ENCODE peak calls at places on chromosomes 7 and 10, in seven cellular contexts. K, X, D, Y, E, A and M are unnamed samples.

GRCh38 chr10:11516419-11516721 is 95.1 kb downstream of the USP6NL start:
- DNase-seq in E (no peak), K (no peak), A (no peak), D (no peak), Y (no peak), X (no peak), M (no peak)

GRCh38 chr10:25294032-25294926 is 119.5 kb downstream of the GPR158 start:
- DNase-seq in X (no peak), E (peak; percentile 21), Y (no peak), K (no peak), D (no peak), A (peak; percentile 67), M (no peak)

GRCh38 chr10:112761256-112761655 is 188.8 kb upstream of the TCF7L2 start:
- DNase-seq in X (no peak), E (no peak), K (no peak), D (no peak), Y (no peak), A (no peak), M (no peak)

GRCh38 chr7:42123716-42124115 is 113.3 kb downstream of the GLI3 start:
- DNase-seq in A (no peak), D (no peak), Y (no peak), X (no peak), E (no peak), K (no peak), M (no peak)

GRCh38 chr7:149494738-149495368 is 2.8 kb downstream of the ZNF746 start:
- DNase-seq in A (no peak), X (no peak), K (no peak), E (peak; percentile 45), Y (no peak), D (peak; percentile 45), M (no peak)

GRCh38 chr7:117284692-117285091 is 38.2 kb downstream of the WNT2 start:
- DNase-seq in E (no peak), Y (no peak), X (no peak), A (no peak), K (no peak), D (no peak), M (no peak)

GRCh38 chr10:46096426-46096825 is 50.4 kb upstream of the MSMB start:
- DNase-seq in A (no peak), Y (no peak), E (peak; percentile 18), D (no peak), X (no peak), K (no peak), M (no peak)

GRCh38 chr7:138167222-138167621 is 91.0 kb downstream of the AKR1D1 start:
- DNase-seq in E (no peak), A (no peak), Y (no peak), D (no peak), K (no peak), X (no peak), M (no peak)

GRCh38 chr10:91287276-91287675 is 66.8 kb downstream of the PCGF5 start:
- DNase-seq in Y (no peak), A (no peak), X (no peak), E (no peak), K (no peak), D (no peak), M (no peak)

GRCh38 chr10:78921906-78922305 is 146.9 kb upstream of the ZMIZ1 start:
- DNase-seq in K (no peak), A (no peak), X (no peak), E (no peak), Y (no peak), D (no peak), M (no peak)

GRCh38 chr7:112453505-112454171 is 3.4 kb downstream of the IFRD1 start:
- DNase-seq in Y (no peak), K (no peak), X (no peak), D (no peak), E (peak; percentile 66), A (peak; percentile 33), M (no peak)

GRCh38 chr7:46244752-46245151 is 323.7 kb upstream of the IGFBP3 start:
- DNase-seq in A (no peak), X (no peak), D (peak; percentile 8), Y (no peak), K (no peak), E (peak; percentile 18), M (no peak)

GRCh38 chr7:20577362-20578069 is 38.0 kb upstream of the ABCB5 start:
- DNase-seq in Y (no peak), A (peak; percentile 27), K (no peak), E (no peak), X (no peak), D (no peak), M (no peak)

GRCh38 chr10:46525177-46525823 is 31.2 kb downstream of the GPRIN2 start:
- DNase-seq in D (peak; percentile 53), K (peak; percentile 7), A (peak; percentile 71), Y (no peak), E (peak; percentile 78), X (no peak), M (peak; percentile 14)

GRCh38 chr10:50624866-50625491 is 1.2 kb upstream of the SGMS1 start:
- DNase-seq in Y (peak; percentile 67), E (peak; percentile 92), D (no peak), A (peak; percentile 70), K (peak; percentile 70), X (peak; percentile 86), M (no peak)

GRCh38 chr7:124856299-124856888 is 73.2 kb downstream of the POT1 start:
- DNase-seq in Y (no peak), D (peak; percentile 13), A (peak; percentile 59), X (no peak), E (peak; percentile 49), K (no peak), M (no peak)

GRCh38 chr10:124264271-124264670 is 154.5 kb downstream of the OAT start:
- DNase-seq in D (no peak), A (no peak), Y (no peak), K (no peak), X (no peak), E (no peak), M (no peak)

GRCh38 chr7:77826300-77826699 is 27.7 kb downstream of the PHTF2 start:
- DNase-seq in Y (no peak), D (no peak), X (no peak), K (no peak), A (no peak), E (no peak), M (no peak)

GRCh38 chr7:117673839-117674238 is 194.0 kb downstream of the CFTR start:
- DNase-seq in K (no peak), Y (no peak), X (no peak), A (peak; percentile 64), E (peak; percentile 8), D (no peak), M (no peak)

GRCh38 chr7:25895792-25896171 is 256.2 kb upstream of the NFE2L3 start:
- DNase-seq in X (no peak), A (no peak), K (no peak), E (no peak), Y (no peak), D (no peak), M (no peak)

GRCh38 chr10:43958071-43958432 is 309.4 kb upstream of the ZNF32 start:
- DNase-seq in X (peak; percentile 66), A (no peak), D (no peak), Y (no peak), K (no peak), E (no peak), M (no peak)

GRCh38 chr7:106165328-106165727 is 53.2 kb upstream of the SYPL1 start:
- DNase-seq in X (no peak), Y (no peak), E (peak; percentile 82), A (peak; percentile 45), K (no peak), D (no peak), M (no peak)

GRCh38 chr10:75399461-75400162 is 2.0 kb downstream of the ZNF503 start:
- DNase-seq in K (peak; percentile 87), Y (peak; percentile 80), D (no peak), E (peak; percentile 91), A (peak; percentile 78), X (peak; percentile 89), M (no peak)

DNA sequence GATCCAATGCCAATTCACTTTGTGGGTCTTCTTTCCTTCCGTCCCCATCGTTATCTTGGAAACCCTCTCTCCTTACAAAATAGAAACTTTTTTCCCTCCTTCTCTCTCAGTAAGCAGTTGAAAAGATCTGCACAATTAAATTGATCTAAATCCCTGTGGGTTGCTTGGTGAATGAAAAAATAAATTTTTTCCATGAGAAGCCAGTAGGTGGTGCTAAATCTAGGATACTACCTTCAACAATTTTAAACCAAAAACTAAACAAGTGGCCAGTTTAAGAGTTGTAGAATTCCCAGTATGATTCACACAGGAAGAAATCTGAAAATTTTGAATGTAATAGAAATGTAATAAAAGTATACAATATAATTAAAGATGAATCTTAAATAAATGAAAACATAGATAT is 990.3 kb upstream of the ZNF722 start:
- DNase-seq in Y (no peak), E (no peak), X (no peak), K (no peak), A (no peak), D (no peak), M (no peak)
- TF ChIP-seq CTCF in Y (no peak), E (no peak), X (no peak), K (no peak), A (no peak), D (no peak), M (no peak)

GRCh38 chr10:101749033-101749432 is 26.9 kb downstream of the FGF8 start:
- DNase-seq in Y (no peak), X (no peak), E (no peak), K (no peak), D (no peak), A (no peak), M (no peak)
- TF ChIP-seq CTCF in Y (no peak), X (no peak), E (no peak), K (no peak), D (no peak), A (peak; percentile 12), M (no peak)

DNA sequence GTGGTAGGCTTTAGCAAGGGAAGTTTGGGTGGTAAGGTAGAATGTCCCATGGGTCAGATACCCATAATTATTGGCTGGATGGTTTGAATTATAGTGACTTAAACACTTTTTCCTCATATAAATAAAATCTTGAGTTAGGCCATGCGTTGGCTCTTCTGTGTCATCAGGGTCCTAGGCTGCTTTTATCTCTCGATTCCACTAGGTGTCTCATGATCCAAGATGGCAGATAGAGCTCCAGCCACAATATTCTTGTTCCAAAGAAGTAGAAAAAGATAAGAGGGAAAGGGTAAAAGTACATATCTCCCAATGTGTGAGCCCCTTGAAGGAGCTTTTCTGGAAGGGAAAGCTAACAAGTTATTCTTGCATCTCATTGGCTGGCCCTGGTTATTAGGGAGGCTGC is 144.7 kb downstream of the GRK5 start:
- DNase-seq in X (no peak), A (no peak), K (no peak), E (no peak), D (no peak), Y (no peak), M (no peak)
- TF ChIP-seq CTCF in X (no peak), A (no peak), K (no peak), E (no peak), D (no peak), Y (no peak), M (no peak)

GRCh38 chr10:119135517-119135890 is 30.0 kb downstream of the SFXN4 start:
- DNase-seq in E (peak; percentile 72), D (peak; percentile 36), X (no peak), A (no peak), K (no peak), Y (peak; percentile 58), M (no peak)

GRCh38 chr10:119138341-119139306 is 26.9 kb downstream of the SFXN4 start:
- DNase-seq in Y (no peak), D (no peak), E (no peak), K (no peak), A (no peak), X (no peak), M (no peak)

GRCh38 chr10:119140603-119141245 is 24.8 kb downstream of the SFXN4 start:
- DNase-seq in K (no peak), A (no peak), D (no peak), Y (peak; percentile 16), X (no peak), E (no peak), M (no peak)

GRCh38 chr10:119136084-119136483 is 29.4 kb downstream of the SFXN4 start:
- DNase-seq in X (no peak), E (peak; percentile 52), Y (peak; percentile 9), A (no peak), K (no peak), D (no peak), M (no peak)

GRCh38 chr10:119139464-119140067 is 25.9 kb downstream of the SFXN4 start:
- DNase-seq in X (no peak), E (peak; percentile 61), D (no peak), Y (no peak), K (no peak), A (no peak), M (peak; percentile 19)
- TF ChIP-seq CTCF in X (peak; percentile 48), E (peak; percentile 59), D (peak; percentile 70), Y (peak; percentile 33), K (peak; percentile 23), A (peak; percentile 69), M (no peak)